ENCODE peak calls at places on chromosome 2, in six cellular contexts. S is head of caudate nucleus; D is HuH-7; B is activated CD4-positive, alpha-beta T cell treated with anti-CD3 and anti-CD28 coated beads, Interleukin-2, amount 50 U/mL, for 48 hours; F is activated naive CD4-positive, alpha-beta T cell treated with anti-CD3 and anti-CD28 coated beads, Interleukin-2, amount 50 U/mL, for 72 hours; C is CD4-positive, alpha-beta T cell. X is an unnamed sample.

GRCh38 chr2:202172439-202173191 is 65.8 kb downstream of the SUMO1 start:
- DNase-seq in S (no peak), D (no peak), B (peak; percentile 72), F (no peak), C (no peak), X (no peak)

GRCh38 chr2:135773319-135773718 is 31.7 kb downstream of the UBXN4 start:
- DNase-seq in S (no peak), D (no peak), B (no peak), F (no peak), C (no peak), X (no peak)

GRCh38 chr2:207694811-207695281 is 16.6 kb upstream of the CCNYL1 start:
- DNase-seq in S (no peak), D (no peak), B (no peak), F (no peak), C (no peak), X (no peak)

GRCh38 chr2:240162531-240162930 is 22.1 kb upstream of the OTOS start:
- DNase-seq in S (no peak), D (no peak), B (no peak), F (no peak), C (no peak), X (no peak)

GRCh38 chr2:202133556-202134245 is 60.6 kb downstream of the KIAA2012 start:
- DNase-seq in S (no peak), D (no peak), B (no peak), F (no peak), C (no peak), X (no peak)

GRCh38 chr2:85011098-85011497 is 40.1 kb downstream of the KCMF1 start:
- DNase-seq in S (no peak), D (no peak), B (no peak), F (no peak), C (no peak), X (no peak)

GRCh38 chr2:235594041-235594440 is 100.2 kb downstream of the AGAP1 start:
- DNase-seq in S (no peak), D (peak; percentile 46), B (no peak), F (no peak), C (no peak), X (peak; percentile 57)

GRCh38 chr2:67013821-67014220 is 383.3 kb upstream of the ETAA1 start:
- DNase-seq in S (no peak), D (no peak), B (no peak), F (no peak), C (no peak), X (no peak)

GRCh38 chr2:47636596-47636995 is 146.3 kb upstream of the MSH6 start:
- DNase-seq in S (no peak), D (no peak), B (no peak), F (no peak), C (no peak), X (no peak)

GRCh38 chr2:216078776-216079175 is 2.8 kb downstream of the PECR start:
- DNase-seq in S (no peak), D (no peak), B (no peak), F (no peak), C (no peak), X (no peak)

GRCh38 chr2:68368657-68369339 is 3.7 kb downstream of the PLEK start:
- DNase-seq in S (peak; percentile 50), D (no peak), B (no peak), F (no peak), C (no peak), X (no peak)

GRCh38 chr2:126220336-126220735 is 435.6 kb upstream of the GYPC start:
- DNase-seq in S (no peak), D (no peak), B (no peak), F (no peak), C (no peak), X (no peak)

GRCh38 chr2:96864343-96865091 is 5.4 kb downstream of the SEMA4C start:
- DNase-seq in S (no peak), D (no peak), B (no peak), F (no peak), C (no peak), X (no peak)

GRCh38 chr2:173354601-173355131 is at the start of gene CDCA7:
- DNase-seq in S (no peak), D (peak; percentile 86), B (peak; percentile 80), F (peak; percentile 84), C (peak; percentile 6), X (peak; percentile 21)

GRCh38 chr2:241558532-241559488 is at the start of gene BOK:
- DNase-seq in S (peak; percentile 87), D (peak; percentile 88), B (no peak), F (no peak), C (no peak), X (no peak)

GRCh38 chr2:221490506-221491060 is 81.5 kb downstream of the EPHA4 start:
- DNase-seq in S (no peak), D (no peak), B (no peak), F (no peak), C (no peak), X (no peak)

GRCh38 chr2:177598321-177598922 is 205.8 kb downstream of the AGPS start:
- DNase-seq in S (no peak), D (no peak), B (no peak), F (no peak), C (no peak), X (peak; percentile 21)